ENCODE peak calls at places on chromosomes 7 and 10, in six cellular contexts. O, V, X, C, F and R are unnamed samples.

GRCh38 chr10:92822060-92822634 is 26.2 kb upstream of the EXOC6 start:
- DNase-seq in O (peak), V (peak), X (peak), C (peak), F (no peak), R (peak)

GRCh38 chr7:20152057-20152456 is 65.1 kb downstream of the MACC1 start:
- DNase-seq in O (no peak), V (no peak), X (no peak), C (no peak), F (no peak), R (no peak)

GRCh38 chr10:113357688-113358306 is 195.1 kb upstream of the HABP2 start:
- DNase-seq in O (no peak), V (no peak), X (peak), C (no peak), F (no peak), R (no peak)

GRCh38 chr7:153454283-153454682 is 597.9 kb upstream of the DPP6 start:
- DNase-seq in O (no peak), V (no peak), X (no peak), C (no peak), F (no peak), R (no peak)

GRCh38 chr7:12557282-12557681 is 13.2 kb upstream of the SCIN start:
- DNase-seq in O (no peak), V (no peak), X (no peak), C (no peak), F (no peak), R (no peak)

GRCh38 chr10:49831352-49832040 is 69.4 kb upstream of the OGDHL start:
- DNase-seq in O (peak), V (no peak), X (peak), C (peak), F (no peak), R (peak)

GRCh38 chr7:130071701-130072622 is 1.6 kb downstream of the KLHDC10 start:
- DNase-seq in O (peak), V (peak), X (peak), C (peak), F (peak), R (peak)

GRCh38 chr10:26931223-26931622 is 70.5 kb upstream of the ABI1 start:
- DNase-seq in O (no peak), V (no peak), X (peak), C (no peak), F (peak), R (no peak)

GRCh38 chr10:98446121-98446655 is 547 bp downstream of the HPS1 start:
- DNase-seq in O (peak), V (no peak), X (no peak), C (peak), F (peak), R (peak)

GRCh38 chr10:21692909-21693308 is 158.9 kb downstream of the MLLT10 start:
- DNase-seq in O (no peak), V (no peak), X (no peak), C (no peak), F (no peak), R (no peak)

GRCh38 chr7:152869041-152869676 is 109.6 kb downstream of the ACTR3B start:
- DNase-seq in O (no peak), V (no peak), X (peak), C (no peak), F (no peak), R (no peak)

GRCh38 chr7:67738145-67738544 is 741.5 kb downstream of the TYW1 start:
- DNase-seq in O (no peak), V (no peak), X (no peak), C (no peak), F (no peak), R (no peak)

GRCh38 chr7:102310414-102310815 is 23.7 kb downstream of the SH2B2 start:
- DNase-seq in O (no peak), V (no peak), X (no peak), C (no peak), F (no peak), R (no peak)

GRCh38 chr10:47050618-47051455 is 139.6 kb downstream of the PTPN20 start:
- DNase-seq in O (no peak), V (no peak), X (peak), C (no peak), F (no peak), R (no peak)

GRCh38 chr7:45132708-45133320 is 21.3 kb upstream of the TBRG4 start:
- DNase-seq in O (no peak), V (no peak), X (no peak), C (no peak), F (no peak), R (no peak)

GRCh38 chr10:3217301-3217700 is 44.7 kb upstream of the PITRM1 start:
- DNase-seq in O (peak), V (no peak), X (no peak), C (peak), F (no peak), R (peak)

GRCh38 chr7:116434820-116435341 is 64.7 kb upstream of the CAV2 start:
- DNase-seq in O (peak), V (peak), X (no peak), C (peak), F (no peak), R (peak)